ENCODE peak calls at places on chromosomes 12 and 14, in nine cellular contexts. L is psoas muscle; H is BJ; P is tibial nerve; T is esophagus muscularis mucosa; C is choroid plexus epithelial cell; R is fibroblast of pulmonary artery; D is ovary; F is CD4-positive, alpha-beta T cell. Y is an unnamed sample.

GRCh38 chr14:85532570-85532969 is 2.6 kb downstream of the FLRT2 start:
- DNase-seq in C (no peak), H (no peak), F (no peak), L (no peak), T (no peak), P (no peak), D (no peak), R (no peak), Y (no peak)

GRCh38 chr12:83954071-83954789 is 958.4 kb downstream of the SLC6A15 start:
- DNase-seq in H (no peak), D (no peak), P (no peak), F (no peak), T (no peak), L (no peak), C (no peak), R (no peak), Y (no peak)

GRCh38 chr12:1553546-1553945 is 40.8 kb downstream of the FBXL14 start:
- DNase-seq in P (no peak), T (no peak), R (no peak), F (no peak), H (no peak), D (no peak), L (no peak), C (no peak), Y (no peak)

GRCh38 chr14:96616168-96616681 is 114.0 kb downstream of the PAPOLA start:
- DNase-seq in C (no peak), L (no peak), H (no peak), T (no peak), P (no peak), D (no peak), F (no peak), R (no peak), Y (no peak)

GRCh38 chr14:92316937-92317336 is 6.0 kb upstream of the SLC24A4 start:
- DNase-seq in C (no peak), T (no peak), D (no peak), P (no peak), L (no peak), H (no peak), R (no peak), F (no peak), Y (no peak)

GRCh38 chr14:103846008-103846568 is 1.3 kb downstream of the PPP1R13B start:
- DNase-seq in D (no peak), F (no peak), L (no peak), R (no peak), H (no peak), P (no peak), C (no peak), T (no peak), Y (no peak)

GRCh38 chr14:71320734-71321555 is 413.7 kb downstream of the PCNX1 start:
- DNase-seq in D (peak; percentile 76), H (no peak), P (peak; percentile 20), R (peak; percentile 67), C (peak; percentile 70), F (peak; percentile 46), L (peak; percentile 63), T (no peak), Y (peak; percentile 81)

GRCh38 chr14:73463411-73463810 is 5.1 kb upstream of the NUMB start:
- DNase-seq in P (no peak), F (no peak), H (peak; percentile 87), D (no peak), R (peak; percentile 98), T (no peak), L (peak; percentile 47), C (peak; percentile 96), Y (no peak)

GRCh38 chr12:13941258-13942249 is 39.8 kb downstream of the GRIN2B start:
- DNase-seq in L (no peak), T (peak; percentile 75), P (no peak), D (no peak), C (peak; percentile 6), F (no peak), H (no peak), R (peak; percentile 42), Y (no peak)

GRCh38 chr12:67633708-67634107 is 14.8 kb upstream of the DYRK2 start:
- DNase-seq in F (no peak), R (no peak), T (no peak), L (no peak), H (no peak), P (no peak), C (no peak), D (no peak), Y (peak; percentile 34)

GRCh38 chr14:32469388-32470160 is 140.5 kb downstream of the AKAP6 start:
- DNase-seq in T (no peak), F (no peak), P (no peak), R (peak; percentile 78), C (peak; percentile 80), D (no peak), H (peak; percentile 47), L (no peak), Y (no peak)

GRCh38 chr12:131929530-131930456 is 717 bp downstream of the PUS1 start:
- DNase-seq in P (no peak), H (no peak), F (no peak), D (peak; percentile 52), R (no peak), T (no peak), L (no peak), C (peak; percentile 36), Y (peak; percentile 62)

GRCh38 chr12:29320295-29321090 is 60.5 kb downstream of the ERGIC2 start:
- DNase-seq in P (no peak), C (peak; percentile 78), T (no peak), H (peak; percentile 51), D (no peak), F (no peak), L (no peak), R (peak; percentile 81), Y (no peak)

GRCh38 chr12:15777355-15778012 is 11.7 kb downstream of the EPS8 start:
- DNase-seq in P (no peak), D (no peak), H (no peak), C (no peak), L (no peak), F (no peak), R (no peak), T (no peak), Y (no peak)

GRCh38 chr14:55094630-55095157 is 34.4 kb upstream of the LGALS3 start:
- DNase-seq in C (peak; percentile 63), T (no peak), P (no peak), F (no peak), R (no peak), L (no peak), H (no peak), D (no peak), Y (no peak)

GRCh38 chr12:5307065-5307464 is 124.8 kb upstream of the NTF3 start:
- DNase-seq in C (no peak), T (no peak), R (no peak), D (no peak), P (no peak), L (no peak), H (no peak), F (no peak), Y (no peak)

GRCh38 chr14:25759251-25759650 is 709.3 kb upstream of the STXBP6 start:
- DNase-seq in T (no peak), L (no peak), P (no peak), C (no peak), F (no peak), D (no peak), H (no peak), R (no peak), Y (no peak)

GRCh38 chr14:25463475-25463874 is 413.5 kb upstream of the STXBP6 start:
- DNase-seq in L (no peak), R (no peak), P (no peak), H (no peak), F (no peak), T (no peak), D (no peak), C (no peak), Y (no peak)

GRCh38 chr12:87813476-87814234 is 215.5 kb downstream of the C12orf50 start:
- DNase-seq in D (no peak), L (no peak), R (peak; percentile 54), P (no peak), T (no peak), H (no peak), F (no peak), C (peak; percentile 86), Y (no peak)

GRCh38 chr14:94051115-94051514 is 25.0 kb downstream of the OTUB2 start:
- DNase-seq in F (no peak), R (peak; percentile 66), H (no peak), C (peak; percentile 68), L (no peak), P (no peak), D (peak; percentile 87), T (peak; percentile 92), Y (no peak)

GRCh38 chr14:50594577-50595316 is 34.8 kb downstream of the ATL1 start:
- DNase-seq in R (no peak), C (no peak), L (no peak), P (no peak), H (no peak), F (no peak), D (no peak), T (no peak), Y (no peak)
- TF ChIP-seq CTCF in R (no peak), C (no peak), L (no peak), P (no peak), H (no peak), F (no peak), D (no peak), T (no peak), Y (no peak)

GRCh38 chr12:108063192-108063591 is 65.9 kb upstream of the WSCD2 start:
- DNase-seq in R (peak; percentile 17), T (no peak), C (peak; percentile 46), L (no peak), D (no peak), P (no peak), F (no peak), H (no peak), Y (no peak)
- TF ChIP-seq CTCF in R (peak; percentile 16), T (peak; percentile 7), C (peak; percentile 40), L (no peak), D (no peak), P (no peak), F (no peak), H (peak; percentile 18), Y (peak; percentile 17)

GRCh38 chr14:88233915-88234314 is 89.2 kb downstream of the KCNK10 start:
- DNase-seq in R (peak; percentile 9), C (peak; percentile 0), T (no peak), P (no peak), D (no peak), H (no peak), L (no peak), F (no peak), Y (no peak)
- TF ChIP-seq CTCF in R (peak; percentile 19), C (no peak), T (peak; percentile 9), P (no peak), D (no peak), H (peak; percentile 20), L (no peak), F (no peak), Y (peak; percentile 31)

DNA sequence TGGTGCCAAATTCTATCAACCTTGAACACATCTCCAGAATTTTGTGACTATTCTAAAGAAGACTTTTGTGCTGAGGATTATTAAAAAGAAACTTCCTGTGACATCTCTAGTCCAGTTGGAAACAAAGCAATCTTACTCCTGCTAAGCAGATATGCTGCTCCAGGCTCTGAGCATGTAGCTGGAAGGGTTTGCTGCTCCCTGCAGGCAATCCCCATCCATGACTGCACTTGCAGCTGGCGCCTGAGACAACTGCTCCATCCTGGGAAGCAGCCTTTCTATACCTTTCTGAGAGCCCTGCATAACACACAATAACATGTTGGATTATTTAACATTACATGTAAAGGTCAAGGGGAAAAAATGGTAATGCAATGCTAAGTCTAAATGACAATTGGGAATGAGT is 105.1 kb downstream of the NDUFA12 start:
- DNase-seq in C (peak; percentile 64), R (peak; percentile 14), P (no peak), T (no peak), L (no peak), F (no peak), H (no peak), D (no peak), Y (no peak)
- TF ChIP-seq CTCF in C (peak; percentile 76), R (peak; percentile 36), P (no peak), T (peak; percentile 42), L (no peak), F (no peak), H (peak; percentile 26), D (no peak), Y (no peak)

GRCh38 chr12:32947203-32947795 is 50.7 kb upstream of the PKP2 start:
- DNase-seq in L (no peak), T (no peak), F (no peak), P (no peak), H (no peak), D (no peak), R (peak; percentile 31), C (peak; percentile 62), Y (no peak)
- TF ChIP-seq CTCF in L (no peak), T (peak; percentile 7), F (no peak), P (peak; percentile 54), H (no peak), D (no peak), R (no peak), C (no peak), Y (no peak)